ENCODE peak calls at places on chromosomes 6 and 20, in eight cellular contexts. W, H, K, P, V, C, F and R are unnamed samples.

GRCh38 chr6:156557269-156557885 is 219.8 kb upstream of the ARID1B start:
- DNase-seq in V (no peak), P (no peak), F (peak; percentile 47), H (peak; percentile 37), K (peak; percentile 29), C (peak; percentile 57), W (no peak), R (no peak)

GRCh38 chr20:6765469-6766058 is 1.9 kb upstream of the BMP2 start:
- DNase-seq in V (no peak), F (peak; percentile 82), K (peak; percentile 71), W (no peak), C (no peak), H (no peak), P (peak; percentile 54), R (peak; percentile 10)

GRCh38 chr6:114063956-114064355 is 93.0 kb upstream of the HDAC2 start:
- DNase-seq in P (no peak), V (no peak), W (no peak), F (no peak), H (no peak), K (no peak), C (no peak), R (no peak)

GRCh38 chr6:145699462-145699861 is 35.9 kb downstream of the EPM2A start:
- DNase-seq in P (no peak), K (peak; percentile 9), C (no peak), W (no peak), V (no peak), H (no peak), F (peak; percentile 54), R (no peak)

GRCh38 chr6:113734886-113735481 is 122.2 kb upstream of the MARCKS start:
- DNase-seq in H (no peak), P (no peak), K (no peak), C (no peak), F (peak; percentile 34), V (no peak), W (no peak), R (no peak)

GRCh38 chr6:54315692-54316091 is 7.5 kb downstream of the TINAG start:
- DNase-seq in C (no peak), K (no peak), V (no peak), P (no peak), H (no peak), F (no peak), W (no peak), R (no peak)

GRCh38 chr20:15100506-15101160 is 763.2 kb upstream of the FLRT3 start:
- DNase-seq in K (no peak), H (no peak), W (no peak), V (no peak), C (no peak), P (no peak), F (no peak), R (no peak)

GRCh38 chr20:24100370-24101011 is 111.9 kb upstream of the GGTLC1 start:
- DNase-seq in H (peak; percentile 59), F (peak; percentile 51), V (no peak), K (peak; percentile 77), P (peak; percentile 78), C (no peak), W (no peak), R (peak; percentile 5)

GRCh38 chr6:82458705-82459104 is 95.1 kb downstream of the TPBG start:
- DNase-seq in C (no peak), V (no peak), F (no peak), P (no peak), K (no peak), H (no peak), W (no peak), R (no peak)

GRCh38 chr6:46832816-46833215 is 39.6 kb downstream of the MEP1A start:
- DNase-seq in V (no peak), P (no peak), H (no peak), K (no peak), F (no peak), C (no peak), W (no peak), R (no peak)

GRCh38 chr6:95593025-95593424 is 15.7 kb downstream of the MANEA start:
- DNase-seq in F (no peak), V (no peak), P (no peak), C (peak; percentile 43), H (no peak), W (no peak), K (peak; percentile 40), R (peak; percentile 18)

GRCh38 chr6:161908872-161909271 is 635.0 kb upstream of the AGPAT4 start:
- DNase-seq in V (no peak), P (no peak), H (no peak), W (no peak), F (no peak), C (no peak), K (no peak), R (no peak)

GRCh38 chr6:156154896-156155295 is 622.3 kb upstream of the ARID1B start:
- DNase-seq in P (no peak), H (no peak), K (no peak), F (peak; percentile 37), C (no peak), W (no peak), V (no peak), R (no peak)

GRCh38 chr6:85191656-85192055 is 258.2 kb upstream of the NT5E start:
- DNase-seq in C (no peak), V (no peak), W (no peak), K (no peak), H (no peak), F (no peak), P (no peak), R (no peak)

GRCh38 chr6:25961619-25962367 is 809 bp upstream of the TRIM38 start:
- DNase-seq in H (no peak), V (no peak), F (no peak), K (peak; percentile 5), P (peak; percentile 29), W (no peak), C (no peak), R (no peak)

GRCh38 chr6:36679043-36679821 is 718 bp downstream of the CDKN1A start:
- DNase-seq in C (peak; percentile 50), W (peak; percentile 91), V (peak; percentile 58), F (peak; percentile 52), H (peak; percentile 60), P (no peak), K (peak; percentile 55), R (peak; percentile 65)

GRCh38 chr6:46772754-46773153 is 20.4 kb upstream of the MEP1A start:
- DNase-seq in K (no peak), C (no peak), P (no peak), H (no peak), W (no peak), F (no peak), V (peak; percentile 25), R (no peak)

GRCh38 chr6:27260339-27260738 is 12.8 kb downstream of the PRSS16 start:
- DNase-seq in F (no peak), P (no peak), V (no peak), C (no peak), K (no peak), H (peak; percentile 36), W (no peak), R (no peak)

DNA sequence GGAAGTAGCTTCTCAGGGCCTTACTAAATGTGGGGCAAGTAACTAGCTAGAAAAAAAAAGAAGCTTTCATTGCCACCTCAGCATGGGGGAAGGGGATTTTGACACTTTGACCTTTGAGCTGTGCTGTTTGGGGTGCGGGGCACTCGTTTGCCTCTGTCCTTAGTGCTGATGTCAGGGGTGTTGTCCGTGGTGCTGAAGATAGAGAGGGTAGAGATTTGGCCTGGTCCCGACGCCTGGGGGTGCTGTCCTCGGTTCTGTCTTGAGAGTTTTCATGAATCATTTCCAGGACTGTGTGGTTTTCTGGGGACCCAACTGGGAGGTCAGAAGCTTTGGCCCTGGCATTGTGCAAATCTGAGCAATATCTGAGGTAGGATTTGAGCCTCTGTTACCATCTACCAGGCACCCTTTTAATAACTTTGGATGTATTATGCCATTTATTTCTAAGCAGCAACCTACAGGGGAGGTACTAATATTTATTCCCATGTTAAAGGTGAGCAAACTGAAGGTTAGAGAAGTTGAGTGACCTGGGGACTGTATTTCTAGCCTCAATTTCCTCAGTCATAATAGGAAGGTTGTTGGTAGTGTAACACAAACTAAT is 78.0 kb downstream of the DLGAP4 start:
- DNase-seq in H (peak; percentile 88), F (peak; percentile 37), P (peak; percentile 45), W (no peak), K (peak; percentile 42), C (no peak), V (no peak), R (peak; percentile 60)
- TF ChIP-seq CTCF in H (peak; percentile 7), F (peak; percentile 11), P (peak; percentile 34), W (no peak), K (no peak), C (no peak), V (no peak), R (no peak)

DNA sequence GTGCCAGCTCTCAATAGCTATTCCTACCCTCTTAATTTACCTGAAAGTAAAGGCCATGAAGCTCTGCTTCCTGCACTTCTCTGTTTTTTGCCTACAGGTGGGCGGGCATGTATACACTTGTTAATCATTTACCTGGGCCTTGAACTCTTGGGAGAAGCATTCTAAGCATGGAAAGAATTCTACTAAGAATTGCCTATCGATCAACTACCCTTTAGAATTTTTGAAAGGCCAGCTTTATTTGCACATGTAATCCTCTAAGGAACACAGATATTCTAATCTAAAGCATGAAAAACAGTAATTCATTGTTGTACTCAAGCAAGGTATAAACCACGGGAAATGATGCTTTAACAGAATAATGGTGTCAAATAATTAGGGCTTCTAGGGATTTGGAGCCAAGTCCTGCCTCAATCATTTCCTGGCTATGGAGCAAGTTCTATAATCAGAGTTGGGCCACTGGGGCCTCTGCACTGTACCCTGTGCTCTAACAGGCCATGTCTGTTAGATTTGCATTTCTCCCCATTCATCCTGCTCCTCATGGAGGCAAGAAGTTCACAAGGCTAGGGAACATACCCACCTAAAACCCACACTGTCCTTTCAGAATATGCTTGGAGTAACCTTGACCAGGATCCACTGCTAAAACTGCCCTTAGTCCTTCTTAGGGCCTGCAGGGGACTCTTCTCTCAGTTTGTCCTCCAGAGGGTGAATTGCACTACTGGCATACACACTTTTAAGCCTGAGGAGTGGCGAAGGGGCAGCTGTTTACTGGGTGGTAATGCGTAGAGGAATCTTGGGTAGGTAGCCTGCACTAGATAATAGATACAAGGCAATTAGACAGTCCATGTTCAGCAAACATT is 276.4 kb upstream of the JAG1 start:
- DNase-seq in P (no peak), K (no peak), F (no peak), C (no peak), V (no peak), H (no peak), W (no peak), R (peak; percentile 50)
- TF ChIP-seq CTCF in P (no peak), K (no peak), F (no peak), C (no peak), V (no peak), H (no peak), W (no peak), R (no peak)

DNA sequence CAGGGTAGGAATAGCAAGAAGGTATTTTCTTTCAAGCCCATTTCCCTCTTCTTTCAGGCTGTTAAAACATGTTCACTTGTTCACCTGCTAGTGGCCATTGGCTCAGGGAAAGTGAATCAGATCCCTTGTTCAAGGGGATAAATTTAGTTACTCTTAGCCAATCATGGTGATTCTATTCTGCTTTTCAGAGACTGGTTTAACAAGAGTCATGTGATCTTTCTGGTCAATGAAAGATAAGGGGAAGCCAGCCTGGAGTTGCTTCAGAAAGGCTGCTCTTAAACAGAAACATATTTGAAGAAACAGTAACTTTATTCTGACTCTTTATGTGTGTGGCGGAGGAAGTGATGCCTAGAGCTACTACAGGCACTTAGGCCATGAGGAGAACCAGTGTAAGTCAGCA is 28.0 kb upstream of the AHI1 start:
- DNase-seq in P (no peak), C (no peak), W (no peak), H (no peak), F (no peak), K (no peak), V (no peak), R (no peak)
- TF ChIP-seq CTCF in P (no peak), C (no peak), W (no peak), H (no peak), F (no peak), K (no peak), V (no peak), R (no peak)

GRCh38 chr6:32116674-32117073 is 7.5 kb upstream of the TNXB start:
- DNase-seq in C (no peak), V (no peak), W (no peak), P (no peak), H (no peak), K (no peak), F (no peak), R (peak; percentile 62)
- TF ChIP-seq CTCF in C (no peak), V (peak; percentile 26), W (peak; percentile 14), P (peak; percentile 22), H (peak; percentile 47), K (peak; percentile 13), F (peak; percentile 36), R (peak; percentile 49)